ENCODE peak calls at places on chromosomes 11 and 22, in four cellular contexts. T, P, X and Q are unnamed samples.

GRCh38 chr11:65503923-65504670 is 5.3 kb downstream of the MALAT1 start:
- DNase-seq in T (no peak), P (no peak), X (peak), Q (no peak)

GRCh38 chr11:114762437-114762836 is 84.1 kb downstream of the NXPE2 start:
- DNase-seq in X (peak), P (no peak), T (no peak), Q (peak)

GRCh38 chr22:49964136-49964492 is 3.5 kb downstream of the PIM3 start:
- DNase-seq in T (no peak), P (no peak), X (peak), Q (no peak)

GRCh38 chr22:46596819-46597218 is 23.4 kb upstream of the GRAMD4 start:
- DNase-seq in X (peak), T (no peak), P (no peak), Q (peak)

GRCh38 chr22:42217019-42217751 is 53.3 kb downstream of the TCF20 start:
- DNase-seq in T (no peak), X (no peak), P (no peak), Q (no peak)

GRCh38 chr22:24514241-24515024 is 19.3 kb downstream of the UPB1 start:
- DNase-seq in T (no peak), X (peak), P (no peak), Q (peak)

GRCh38 chr22:33472462-33473344 is 414.5 kb upstream of the SYN3 start:
- DNase-seq in X (no peak), T (no peak), P (no peak), Q (no peak)

GRCh38 chr11:100640646-100641045 is 46.4 kb upstream of the ARHGAP42 start:
- DNase-seq in X (no peak), T (no peak), P (no peak), Q (no peak)

GRCh38 chr11:2525166-2525861 is 80.5 kb downstream of the KCNQ1 start:
- DNase-seq in P (no peak), X (peak), T (no peak), Q (peak)

GRCh38 chr11:118338637-118339061 is 3.9 kb downstream of the CD3D start:
- DNase-seq in T (peak), X (peak), P (no peak), Q (peak)

GRCh38 chr22:40243891-40244290 is 66.2 kb downstream of the TNRC6B start:
- DNase-seq in T (no peak), P (no peak), X (no peak), Q (no peak)

GRCh38 chr11:130801287-130802146 is 114.8 kb downstream of the SNX19 start:
- DNase-seq in P (peak), T (no peak), X (no peak), Q (no peak)

GRCh38 chr11:72075109-72075508 is 5.2 kb downstream of the NUMA1 start:
- DNase-seq in T (no peak), P (no peak), X (peak), Q (no peak)

GRCh38 chr11:86608251-86608799 is 64.1 kb downstream of the ME3 start:
- DNase-seq in P (no peak), T (no peak), X (peak), Q (peak)

GRCh38 chr11:122189259-122189658 is 73.2 kb upstream of the BLID start:
- DNase-seq in P (peak), X (no peak), T (no peak), Q (no peak)

GRCh38 chr11:79026803-79027445 is 413.9 kb downstream of the TENM4 start:
- DNase-seq in T (no peak), X (no peak), P (no peak), Q (no peak)

GRCh38 chr11:18192988-18193387 is 20.4 kb downstream of the MRGPRX4 start:
- DNase-seq in X (no peak), T (no peak), P (no peak), Q (no peak)

GRCh38 chr11:122823564-122823963 is 14.7 kb upstream of the CRTAM start:
- DNase-seq in X (no peak), P (no peak), T (no peak), Q (no peak)

GRCh38 chr11:120704256-120704750 is 192.8 kb downstream of the GRIK4 start:
- DNase-seq in P (no peak), T (no peak), X (no peak), Q (no peak)

GRCh38 chr22:22534604-22535415 is 14.7 kb upstream of the ZNF280A start:
- DNase-seq in P (no peak), T (no peak), X (no peak), Q (no peak)

GRCh38 chr22:25402501-25403283 is 161.8 kb upstream of the GRK3 start:
- DNase-seq in P (no peak), T (no peak), X (peak), Q (peak)

GRCh38 chr22:30307026-30307574 is 17.8 kb upstream of the CASTOR1 start:
- DNase-seq in T (no peak), X (no peak), P (no peak), Q (no peak)

GRCh38 chr11:129930306-129930705 is 34.9 kb upstream of the NFRKB start:
- DNase-seq in P (no peak), X (no peak), T (no peak), Q (no peak)

GRCh38 chr22:38316340-38317236 is 645 bp downstream of the CSNK1E start:
- DNase-seq in P (no peak), X (peak), T (peak), Q (peak)

GRCh38 chr22:39290724-39291161 is 28.7 kb downstream of the RPL3 start:
- DNase-seq in P (peak), T (no peak), X (no peak), Q (no peak)

GRCh38 chr11:8613036-8613435 is 19.0 kb upstream of the STK33 start:
- DNase-seq in X (no peak), T (no peak), P (no peak), Q (no peak)

GRCh38 chr11:119759324-119759723 is 30.3 kb upstream of the NECTIN1 start:
- DNase-seq in T (no peak), X (no peak), P (peak), Q (no peak)

GRCh38 chr11:1924121-1924520 is 4.6 kb downstream of the TNNT3 start:
- DNase-seq in T (no peak), X (no peak), P (peak), Q (no peak)

GRCh38 chr22:49395617-49396016 is 432.1 kb downstream of the BRD1 start:
- DNase-seq in T (no peak), X (no peak), P (no peak), Q (no peak)

GRCh38 chr22:26636296-26636695 is 14.5 kb downstream of the CRYBA4 start:
- DNase-seq in X (no peak), T (no peak), P (no peak), Q (no peak)

GRCh38 chr11:112247198-112247597 is 13.5 kb downstream of the PLET1 start:
- DNase-seq in P (no peak), T (no peak), X (no peak), Q (no peak)

GRCh38 chr11:112784323-112785073 is 176.7 kb upstream of the NCAM1 start:
- DNase-seq in T (no peak), P (peak), X (peak), Q (no peak)

GRCh38 chr11:34637303-34637702 is 16.4 kb downstream of the EHF start:
- DNase-seq in X (no peak), T (no peak), P (no peak), Q (no peak)

GRCh38 chr11:101126551-101127347 is 2.9 kb downstream of the PGR start:
- DNase-seq in P (peak), T (no peak), X (peak), Q (no peak)

GRCh38 chr11:75423721-75424120 is 9.3 kb downstream of the KLHL35 start:
- DNase-seq in X (no peak), T (no peak), P (no peak), Q (no peak)

GRCh38 chr22:39308614-39309363 is 10.6 kb downstream of the RPL3 start:
- DNase-seq in X (no peak), P (no peak), T (no peak), Q (no peak)

DNA sequence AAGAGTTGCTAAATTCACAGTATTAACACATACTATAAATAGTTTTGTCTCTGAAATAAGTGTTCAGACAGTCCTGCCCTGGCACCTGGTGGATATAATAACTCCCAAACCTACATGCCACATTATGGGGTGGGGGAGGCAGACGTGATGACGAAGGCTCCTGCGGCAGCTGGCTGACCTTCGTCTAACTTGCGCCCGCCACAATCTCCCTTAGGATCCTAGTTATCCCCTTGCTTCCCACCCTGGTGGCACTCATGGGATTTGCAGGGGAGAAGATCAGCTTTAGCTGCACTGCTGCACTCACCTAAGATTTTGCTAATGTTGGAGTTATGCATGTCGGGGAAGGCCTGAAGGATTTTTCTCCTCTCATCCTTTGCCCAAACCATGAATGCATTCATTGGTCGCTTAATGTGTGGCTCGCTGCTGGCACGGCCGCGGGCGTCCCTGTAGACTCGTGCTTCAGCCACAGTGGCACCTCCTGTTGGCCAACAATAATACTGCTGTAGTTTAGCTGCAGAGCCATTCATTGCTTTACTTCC is 367.6 kb downstream of the SOX6 start:
- DNase-seq in P (no peak), X (no peak), T (no peak), Q (no peak)
- TF ChIP-seq CTCF in P (no peak), X (no peak), T (no peak), Q (no peak)

GRCh38 chr11:134393638-134394037 is 18.4 kb downstream of the B3GAT1 start:
- DNase-seq in T (no peak), X (peak), P (no peak), Q (peak)
- TF ChIP-seq CTCF in T (no peak), X (no peak), P (peak), Q (peak)

GRCh38 chr11:103926990-103927389 is 109.5 kb upstream of the DDI1 start:
- DNase-seq in T (no peak), P (no peak), X (no peak), Q (no peak)

GRCh38 chr11:103920449-103920848 is 116.0 kb upstream of the DDI1 start:
- DNase-seq in P (peak), X (no peak), T (no peak), Q (no peak)

GRCh38 chr11:103924166-103925013 is 112.0 kb upstream of the DDI1 start:
- DNase-seq in T (no peak), P (no peak), X (no peak), Q (no peak)

GRCh38 chr11:103920933-103921332 is 115.5 kb upstream of the DDI1 start:
- DNase-seq in P (no peak), T (no peak), X (no peak), Q (no peak)

DNA sequence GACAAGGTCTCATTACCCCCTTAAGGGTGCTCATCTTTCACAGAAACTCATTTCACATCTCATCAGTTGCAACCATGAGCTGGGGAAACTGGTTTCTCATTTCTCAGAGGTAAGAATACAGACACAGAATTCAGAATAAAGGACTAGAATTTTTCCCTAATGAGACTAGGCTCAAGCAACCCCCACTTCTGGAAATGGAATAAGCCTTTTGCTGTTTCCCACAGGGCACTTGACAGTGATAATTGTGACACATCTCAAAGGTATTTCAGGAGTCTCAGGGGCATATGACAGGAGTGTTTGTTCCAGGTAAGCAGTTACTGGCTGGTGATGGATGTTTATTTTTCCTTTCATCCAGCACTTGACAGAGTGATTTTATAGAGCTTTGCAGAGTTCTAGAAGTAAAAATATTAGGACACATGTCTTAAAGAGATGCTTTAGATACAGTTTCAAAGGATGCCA is 112.9 kb upstream of the DDI1 start:
- DNase-seq in T (no peak), P (peak), X (no peak), Q (no peak)
- TF ChIP-seq CTCF in T (no peak), P (no peak), X (no peak), Q (no peak)

DNA sequence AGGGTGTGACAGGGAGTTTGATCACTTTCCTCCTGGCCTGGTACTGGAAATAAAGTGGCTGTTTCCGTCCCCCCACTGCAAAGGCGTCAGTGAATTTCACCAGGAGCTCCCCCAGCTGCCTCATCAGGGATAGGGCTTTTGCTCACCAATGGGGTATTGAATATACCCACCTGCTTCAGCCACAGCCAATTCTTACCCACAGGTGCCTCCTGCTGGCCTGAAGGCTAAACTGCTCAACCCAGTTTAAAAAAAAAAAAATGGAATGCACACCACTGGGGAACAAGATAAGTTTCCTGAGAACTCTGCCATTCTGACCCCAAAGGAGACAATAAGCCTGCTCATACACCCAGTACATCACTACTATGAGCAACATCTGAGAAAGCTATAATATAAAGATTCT is 65.3 kb upstream of the MS4A8 start:
- DNase-seq in X (peak), T (no peak), P (no peak), Q (no peak)
- TF ChIP-seq CTCF in X (peak), T (no peak), P (peak), Q (no peak)